ENCODE peak calls at places on chromosome 19, in five cellular contexts. One of them, this sample, is unnamed.

GRCh38 chr19:8363803-8364771 is at the start of gene ANGPTL4:
- DNase-seq in AG10803: peak; percentile 74
- DNase-seq in endothelial cell: peak; percentile 60
- DNase-seq in brain microvascular endothelial cell: peak; percentile 74
- DNase-seq in lower leg skin: peak; percentile 96
- DNase-seq in this sample: peak; percentile 23

GRCh38 chr19:44284968-44285367 is 19.9 kb downstream of the ZNF235 start:
- DNase-seq in AG10803: no peak
- DNase-seq in endothelial cell: no peak
- DNase-seq in brain microvascular endothelial cell: no peak
- DNase-seq in lower leg skin: no peak
- DNase-seq in this sample: no peak

GRCh38 chr19:17246681-17247425 is 1.1 kb upstream of the NR2F6 start:
- DNase-seq in AG10803: peak; percentile 57
- DNase-seq in endothelial cell: no peak
- DNase-seq in brain microvascular endothelial cell: no peak
- DNase-seq in lower leg skin: no peak
- DNase-seq in this sample: peak; percentile 33

GRCh38 chr19:3476830-3477229 is 3.5 kb downstream of the SMIM24 start:
- DNase-seq in AG10803: no peak
- DNase-seq in endothelial cell: no peak
- DNase-seq in brain microvascular endothelial cell: no peak
- DNase-seq in lower leg skin: no peak
- DNase-seq in this sample: no peak

GRCh38 chr19:23882493-23882892 is 32.2 kb upstream of the ZNF726 start:
- DNase-seq in AG10803: no peak
- DNase-seq in endothelial cell: no peak
- DNase-seq in brain microvascular endothelial cell: no peak
- DNase-seq in lower leg skin: no peak
- DNase-seq in this sample: no peak

GRCh38 chr19:22617614-22618325 is 16.4 kb upstream of the ZNF492 start:
- DNase-seq in AG10803: no peak
- DNase-seq in endothelial cell: no peak
- DNase-seq in brain microvascular endothelial cell: no peak
- DNase-seq in lower leg skin: peak; percentile 58
- DNase-seq in this sample: no peak

GRCh38 chr19:50792246-50792851 is 2.1 kb downstream of the ACP4 start:
- DNase-seq in AG10803: no peak
- DNase-seq in endothelial cell: no peak
- DNase-seq in brain microvascular endothelial cell: no peak
- DNase-seq in lower leg skin: no peak
- DNase-seq in this sample: no peak

GRCh38 chr19:16191216-16191908 is 6.2 kb downstream of the FAM32A start:
- DNase-seq in AG10803: no peak
- DNase-seq in endothelial cell: no peak
- DNase-seq in brain microvascular endothelial cell: no peak
- DNase-seq in lower leg skin: no peak
- DNase-seq in this sample: no peak

GRCh38 chr19:7595466-7596133 is at the start of gene CAMSAP3:
- DNase-seq in AG10803: peak; percentile 51
- DNase-seq in endothelial cell: peak; percentile 42
- DNase-seq in brain microvascular endothelial cell: no peak
- DNase-seq in lower leg skin: no peak
- DNase-seq in this sample: peak; percentile 90

GRCh38 chr19:18167975-18168645 is 5.5 kb upstream of the IFI30 start:
- DNase-seq in AG10803: no peak
- DNase-seq in endothelial cell: peak; percentile 68
- DNase-seq in brain microvascular endothelial cell: peak; percentile 16
- DNase-seq in lower leg skin: no peak
- DNase-seq in this sample: no peak

GRCh38 chr19:18999016-18999758 is 34.1 kb downstream of the SUGP2 start:
- DNase-seq in AG10803: no peak
- DNase-seq in endothelial cell: no peak
- DNase-seq in brain microvascular endothelial cell: no peak
- DNase-seq in lower leg skin: no peak
- DNase-seq in this sample: no peak

GRCh38 chr19:48603001-48603400 is 3.5 kb upstream of the SPACA4 start:
- DNase-seq in AG10803: no peak
- DNase-seq in endothelial cell: no peak
- DNase-seq in brain microvascular endothelial cell: no peak
- DNase-seq in lower leg skin: no peak
- DNase-seq in this sample: no peak

GRCh38 chr19:17526922-17527321 is 15.5 kb downstream of the PGLS start:
- DNase-seq in AG10803: no peak
- DNase-seq in endothelial cell: no peak
- DNase-seq in brain microvascular endothelial cell: no peak
- DNase-seq in lower leg skin: no peak
- DNase-seq in this sample: no peak

GRCh38 chr19:4343056-4343844 is at the start of gene MPND:
- DNase-seq in AG10803: peak; percentile 67
- DNase-seq in endothelial cell: peak; percentile 94
- DNase-seq in brain microvascular endothelial cell: peak; percentile 63
- DNase-seq in lower leg skin: peak; percentile 98
- DNase-seq in this sample: peak; percentile 87

GRCh38 chr19:47523473-47523872 is 8.6 kb upstream of the NAPA start:
- DNase-seq in AG10803: no peak
- DNase-seq in endothelial cell: no peak
- DNase-seq in brain microvascular endothelial cell: no peak
- DNase-seq in lower leg skin: no peak
- DNase-seq in this sample: no peak

GRCh38 chr19:6071103-6071485 is 39.2 kb downstream of the RFX2 start:
- DNase-seq in AG10803: peak; percentile 97
- DNase-seq in endothelial cell: no peak
- DNase-seq in brain microvascular endothelial cell: no peak
- DNase-seq in lower leg skin: peak; percentile 83
- DNase-seq in this sample: no peak

GRCh38 chr19:16601378-16602052 is 26.5 kb downstream of the MED26 start:
- DNase-seq in AG10803: no peak
- DNase-seq in endothelial cell: no peak
- DNase-seq in brain microvascular endothelial cell: no peak
- DNase-seq in lower leg skin: no peak
- DNase-seq in this sample: no peak

GRCh38 chr19:8194528-8195275 is 14.5 kb upstream of the CERS4 start:
- DNase-seq in AG10803: no peak
- DNase-seq in endothelial cell: peak; percentile 31
- DNase-seq in brain microvascular endothelial cell: no peak
- DNase-seq in lower leg skin: peak; percentile 88
- DNase-seq in this sample: no peak

GRCh38 chr19:29323046-29323971 is 110.4 kb upstream of the UQCRFS1 start:
- DNase-seq in AG10803: no peak
- DNase-seq in endothelial cell: no peak
- DNase-seq in brain microvascular endothelial cell: no peak
- DNase-seq in lower leg skin: peak; percentile 66
- DNase-seq in this sample: no peak

GRCh38 chr19:52369463-52370340 is at the start of gene ZNF880:
- DNase-seq in AG10803: peak; percentile 88
- DNase-seq in endothelial cell: peak; percentile 72
- DNase-seq in brain microvascular endothelial cell: peak; percentile 87
- DNase-seq in lower leg skin: peak; percentile 98
- DNase-seq in this sample: no peak

GRCh38 chr19:49684251-49684982 is 5.0 kb upstream of the ADM5 start:
- DNase-seq in AG10803: no peak
- DNase-seq in endothelial cell: no peak
- DNase-seq in brain microvascular endothelial cell: no peak
- DNase-seq in lower leg skin: no peak
- DNase-seq in this sample: no peak
- TF ChIP-seq CTCF in AG10803: peak; percentile 53
- TF ChIP-seq CTCF in endothelial cell: peak; percentile 31
- TF ChIP-seq CTCF in brain microvascular endothelial cell: peak; percentile 63
- TF ChIP-seq CTCF in lower leg skin: no peak
- TF ChIP-seq CTCF in this sample: peak; percentile 38

GRCh38 chr19:40588110-40588854 is 11.6 kb downstream of the SHKBP1 start:
- DNase-seq in AG10803: no peak
- DNase-seq in endothelial cell: no peak
- DNase-seq in brain microvascular endothelial cell: peak; percentile 32
- DNase-seq in lower leg skin: no peak
- DNase-seq in this sample: no peak

GRCh38 chr19:40586611-40587010 is 9.9 kb downstream of the SHKBP1 start:
- DNase-seq in AG10803: no peak
- DNase-seq in endothelial cell: no peak
- DNase-seq in brain microvascular endothelial cell: no peak
- DNase-seq in lower leg skin: no peak
- DNase-seq in this sample: no peak

GRCh38 chr19:40584007-40584406 is 7.3 kb downstream of the SHKBP1 start:
- DNase-seq in AG10803: no peak
- DNase-seq in endothelial cell: no peak
- DNase-seq in brain microvascular endothelial cell: peak; percentile 31
- DNase-seq in lower leg skin: no peak
- DNase-seq in this sample: no peak

GRCh38 chr19:40585241-40585640 is 8.6 kb downstream of the SHKBP1 start:
- DNase-seq in AG10803: no peak
- DNase-seq in endothelial cell: no peak
- DNase-seq in brain microvascular endothelial cell: no peak
- DNase-seq in lower leg skin: no peak
- DNase-seq in this sample: no peak

GRCh38 chr19:40585677-40586422 is 9.2 kb downstream of the SHKBP1 start:
- DNase-seq in AG10803: peak; percentile 72
- DNase-seq in endothelial cell: no peak
- DNase-seq in brain microvascular endothelial cell: peak; percentile 87
- DNase-seq in lower leg skin: no peak
- DNase-seq in this sample: no peak
- TF ChIP-seq CTCF in AG10803: no peak
- TF ChIP-seq CTCF in endothelial cell: no peak
- TF ChIP-seq CTCF in brain microvascular endothelial cell: no peak
- TF ChIP-seq CTCF in lower leg skin: no peak
- TF ChIP-seq CTCF in this sample: no peak

GRCh38 chr19:56076413-56076998 is 44.6 kb downstream of the ZNF787 start:
- DNase-seq in AG10803: peak; percentile 45
- DNase-seq in endothelial cell: peak; percentile 75
- DNase-seq in brain microvascular endothelial cell: peak; percentile 49
- DNase-seq in lower leg skin: no peak
- DNase-seq in this sample: peak; percentile 59

GRCh38 chr19:56066152-56067023 is 54.7 kb downstream of the ZNF787 start:
- DNase-seq in AG10803: peak; percentile 22
- DNase-seq in endothelial cell: peak; percentile 80
- DNase-seq in brain microvascular endothelial cell: peak; percentile 34
- DNase-seq in lower leg skin: peak; percentile 90
- DNase-seq in this sample: peak; percentile 71

GRCh38 chr19:56069642-56070041 is 51.5 kb downstream of the ZNF787 start:
- DNase-seq in AG10803: no peak
- DNase-seq in endothelial cell: no peak
- DNase-seq in brain microvascular endothelial cell: no peak
- DNase-seq in lower leg skin: no peak
- DNase-seq in this sample: no peak

DNA sequence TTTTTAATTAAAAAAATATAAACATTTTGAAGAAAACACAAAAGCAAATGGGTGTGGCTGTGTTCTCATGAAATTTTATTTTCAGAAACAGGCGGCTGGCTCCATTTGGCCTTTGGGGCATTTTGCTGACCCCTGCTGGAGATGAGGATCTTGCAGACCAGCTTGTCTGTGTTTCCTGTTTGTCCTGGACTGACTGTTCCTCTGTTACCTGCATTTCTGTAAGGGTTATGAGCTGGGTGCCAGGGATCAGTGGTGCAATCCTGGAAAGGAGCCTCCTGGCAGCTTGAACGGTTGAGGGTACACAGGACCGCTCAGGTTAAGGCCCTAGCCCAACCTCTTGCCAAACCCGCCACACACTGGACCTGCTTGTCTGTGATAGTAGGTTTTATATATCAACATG is 49.9 kb downstream of the ZNF787 start:
- DNase-seq in AG10803: no peak
- DNase-seq in endothelial cell: peak; percentile 31
- DNase-seq in brain microvascular endothelial cell: no peak
- DNase-seq in lower leg skin: no peak
- DNase-seq in this sample: no peak
- TF ChIP-seq CTCF in AG10803: peak; percentile 40
- TF ChIP-seq CTCF in endothelial cell: peak; percentile 50
- TF ChIP-seq CTCF in brain microvascular endothelial cell: peak; percentile 37
- TF ChIP-seq CTCF in lower leg skin: no peak
- TF ChIP-seq CTCF in this sample: peak; percentile 52

GRCh38 chr19:32649751-32650150 is 25.2 kb downstream of the ANKRD27 start:
- DNase-seq in AG10803: no peak
- DNase-seq in endothelial cell: no peak
- DNase-seq in brain microvascular endothelial cell: no peak
- DNase-seq in lower leg skin: no peak
- DNase-seq in this sample: no peak

GRCh38 chr19:32651729-32652140 is 23.2 kb downstream of the ANKRD27 start:
- DNase-seq in AG10803: no peak
- DNase-seq in endothelial cell: no peak
- DNase-seq in brain microvascular endothelial cell: peak; percentile 23
- DNase-seq in lower leg skin: no peak
- DNase-seq in this sample: no peak

GRCh38 chr19:32646556-32646955 is 28.4 kb downstream of the ANKRD27 start:
- DNase-seq in AG10803: no peak
- DNase-seq in endothelial cell: no peak
- DNase-seq in brain microvascular endothelial cell: no peak
- DNase-seq in lower leg skin: no peak
- DNase-seq in this sample: no peak

GRCh38 chr19:32650671-32651070 is 24.3 kb downstream of the ANKRD27 start:
- DNase-seq in AG10803: no peak
- DNase-seq in endothelial cell: no peak
- DNase-seq in brain microvascular endothelial cell: no peak
- DNase-seq in lower leg skin: no peak
- DNase-seq in this sample: no peak

DNA sequence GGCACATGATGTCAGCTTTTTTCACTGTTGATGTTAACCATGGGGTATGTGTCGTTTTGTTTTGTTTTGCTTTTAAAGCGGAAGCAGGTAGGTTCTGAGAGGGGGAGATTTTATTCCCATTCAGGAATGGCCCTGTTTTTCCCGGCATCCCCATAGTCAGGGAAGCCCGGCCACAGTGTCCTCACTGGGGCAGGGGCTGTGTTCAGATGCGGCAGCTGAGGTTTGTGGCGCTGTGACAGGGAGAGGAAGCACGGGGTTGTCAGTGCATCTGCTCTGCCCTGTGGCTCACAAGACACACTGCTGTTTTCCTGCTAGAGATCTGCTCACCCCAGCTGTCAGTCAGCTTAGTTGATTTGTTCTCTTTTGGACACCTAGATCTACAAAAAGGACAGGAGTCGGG is 27.6 kb downstream of the ANKRD27 start:
- DNase-seq in AG10803: no peak
- DNase-seq in endothelial cell: no peak
- DNase-seq in brain microvascular endothelial cell: no peak
- DNase-seq in lower leg skin: no peak
- DNase-seq in this sample: no peak
- TF ChIP-seq CTCF in AG10803: no peak
- TF ChIP-seq CTCF in endothelial cell: no peak
- TF ChIP-seq CTCF in brain microvascular endothelial cell: no peak
- TF ChIP-seq CTCF in lower leg skin: no peak
- TF ChIP-seq CTCF in this sample: no peak

GRCh38 chr19:34662919-34663318 is 14.0 kb downstream of the SCGB2B2 start:
- DNase-seq in AG10803: peak; percentile 13
- DNase-seq in endothelial cell: peak; percentile 29
- DNase-seq in brain microvascular endothelial cell: no peak
- DNase-seq in lower leg skin: no peak
- DNase-seq in this sample: no peak
- TF ChIP-seq CTCF in AG10803: peak; percentile 40
- TF ChIP-seq CTCF in endothelial cell: peak; percentile 35
- TF ChIP-seq CTCF in brain microvascular endothelial cell: peak; percentile 36
- TF ChIP-seq CTCF in lower leg skin: no peak
- TF ChIP-seq CTCF in this sample: peak; percentile 35